ENCODE peak calls at places on chromosomes 13 and 19, in ten cellular contexts. M is SK-N-SH; K is psoas muscle; U is adipocyte; B is breast epithelium; D is upper lobe of right lung; C is CD4-positive, alpha-beta memory T cell; E is OCI-LY7; Y is keratinocyte; X is fibroblast of lung. J is an unnamed sample. For H3K9me3 and H3K4me1, the result is how much of the 10 kb centered on the place peaks cover.

GRCh38 chr19:18776736-18777135 is 14.4 kb downstream of the COMP start:
- DNase-seq in M (no peak), K (no peak), U (no peak), B (no peak), D (no peak), C (no peak), E (no peak), Y (no peak), X (no peak), J (no peak)

GRCh38 chr13:95745752-95746151 is 68.8 kb downstream of the DNAJC3 start:
- DNase-seq in M (no peak), K (no peak), U (peak), B (no peak), D (no peak), C (no peak), E (no peak), Y (no peak), X (no peak), J (no peak)

GRCh38 chr19:47663435-47663910 is 49.7 kb upstream of the EHD2 start:
- DNase-seq in M (no peak), K (no peak), U (peak), B (no peak), D (no peak), C (no peak), E (no peak), Y (no peak), X (peak), J (no peak)

GRCh38 chr13:99617474-99618255 is 116.4 kb downstream of the TM9SF2 start:
- DNase-seq in M (peak), K (peak), U (peak), B (no peak), D (no peak), C (no peak), E (peak), Y (no peak), X (peak), J (no peak)

GRCh38 chr19:3982701-3983541 is 2.3 kb downstream of the EEF2 start:
- DNase-seq in M (peak), K (peak), U (peak), B (peak), D (no peak), C (peak), E (no peak), Y (peak), X (peak), J (no peak)

GRCh38 chr13:105341758-105342157 is 1193.7 kb downstream of the EFNB2 start:
- DNase-seq in M (peak), K (no peak), U (no peak), B (no peak), D (no peak), C (no peak), E (no peak), Y (no peak), X (no peak), J (no peak)

GRCh38 chr13:72953391-72953960 is 105.3 kb upstream of the KLF5 start:
- DNase-seq in M (no peak), K (no peak), U (no peak), B (peak), D (peak), C (no peak), E (no peak), Y (no peak), X (no peak), J (no peak)

GRCh38 chr13:99307247-99307646 is at the start of gene GPR183:
- DNase-seq in M (no peak), K (no peak), U (peak), B (no peak), D (no peak), C (peak), E (no peak), Y (no peak), X (no peak), J (no peak)

GRCh38 chr19:51259348-51260245 is 8.7 kb downstream of the SIGLECL1 start:
- DNase-seq in M (peak), K (no peak), U (peak), B (no peak), D (no peak), C (peak), E (peak), Y (no peak), X (peak), J (no peak)

GRCh38 chr19:36573948-36574726 is 1.0 kb upstream of the ZNF529 start:
- DNase-seq in M (no peak), K (no peak), U (peak), B (no peak), D (no peak), C (no peak), E (no peak), Y (no peak), X (peak), J (no peak)

GRCh38 chr13:32734511-32734910 is 148.3 kb downstream of the PDS5B start:
- DNase-seq in M (no peak), K (no peak), U (peak), B (no peak), D (no peak), C (no peak), E (no peak), Y (peak), X (peak), J (no peak)

GRCh38 chr13:34721631-34722144 is 220.4 kb upstream of the NBEA start:
- DNase-seq in M (no peak), K (no peak), U (no peak), B (no peak), D (no peak), C (no peak), E (no peak), Y (no peak), X (no peak), J (no peak)

GRCh38 chr13:23743269-23743668 is 145.9 kb downstream of the MIPEP start:
- DNase-seq in M (no peak), K (no peak), U (no peak), B (no peak), D (no peak), C (peak), E (no peak), Y (peak), X (no peak), J (peak)

GRCh38 chr13:20728579-20729300 is 25.2 kb downstream of the IL17D start:
- DNase-seq in M (no peak), K (no peak), U (no peak), B (no peak), D (no peak), C (no peak), E (no peak), Y (no peak), X (no peak), J (no peak)

GRCh38 chr19:49793561-49793840 is 19.6 kb downstream of the FUZ start:
- DNase-seq in M (no peak), K (no peak), U (no peak), B (no peak), D (no peak), C (no peak), E (no peak), Y (no peak), X (no peak), J (no peak)

GRCh38 chr13:94548382-94549240 is 47.3 kb downstream of the TGDS start:
- DNase-seq in M (peak), K (no peak), U (peak), B (peak), D (peak), C (peak), E (peak), Y (no peak), X (peak), J (no peak)

GRCh38 chr19:1364070-1364719 is 19.5 kb upstream of the NDUFS7 start:
- DNase-seq in M (no peak), K (no peak), U (no peak), B (no peak), D (no peak), C (peak), E (no peak), Y (no peak), X (no peak), J (no peak)

GRCh38 chr19:1360818-1361461 is 22.8 kb upstream of the NDUFS7 start:
- DNase-seq in M (peak), K (peak), U (peak), B (peak), D (peak), C (no peak), E (no peak), Y (no peak), X (peak), J (no peak)

GRCh38 chr19:1363599-1363998 is 20.1 kb upstream of the NDUFS7 start:
- DNase-seq in M (no peak), K (no peak), U (no peak), B (no peak), D (no peak), C (peak), E (no peak), Y (no peak), X (no peak), J (peak)

GRCh38 chr19:1361601-1362384 is 21.9 kb upstream of the NDUFS7 start:
- DNase-seq in M (no peak), K (no peak), U (peak), B (no peak), D (no peak), C (no peak), E (no peak), Y (no peak), X (peak), J (no peak)

GRCh38 chr19:1362385-1363257 is 21.1 kb upstream of the NDUFS7 start:
- DNase-seq in M (no peak), K (no peak), U (no peak), B (no peak), D (no peak), C (no peak), E (no peak), Y (no peak), X (no peak), J (no peak)
- H3K4me3 ChIP-seq in M (no peak), K (no peak), U (no peak), B (no peak), D (no peak), C (no peak), E (no peak), Y (no peak), X (no peak), J (no peak)

DNA sequence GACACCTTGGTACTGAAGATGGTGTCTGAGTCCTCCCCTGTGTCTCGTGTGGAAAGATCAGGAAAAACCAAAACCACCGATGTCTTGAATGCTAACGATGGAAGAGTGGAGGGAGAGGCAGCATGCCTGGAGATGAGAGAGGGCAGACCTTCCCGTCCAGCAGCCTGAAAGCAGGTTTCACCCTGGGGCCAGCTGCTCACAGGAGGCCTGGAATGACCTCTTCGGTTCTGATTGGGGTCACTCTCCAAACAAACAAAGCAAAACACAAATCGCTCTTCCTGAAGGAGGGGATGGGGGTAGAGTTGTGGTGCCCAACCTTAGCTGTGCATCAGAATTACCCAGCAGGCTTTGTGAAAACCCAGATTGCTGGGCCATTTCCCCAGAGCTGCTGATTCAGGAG is 142.3 kb upstream of the SOX1 start:
- DNase-seq in M (no peak), K (no peak), U (no peak), B (no peak), D (no peak), C (no peak), E (no peak), Y (no peak), X (no peak), J (no peak)
- H3K9me3 ChIP-seq in M (under half), K (under half), U (under half), B (under half), D (under half), C (under half), E (under half), Y (under half), X (under half), J (under half)

GRCh38 chr19:16587031-16588023 is 15.1 kb upstream of the SLC35E1 start:
- DNase-seq in M (no peak), K (no peak), U (peak), B (no peak), D (no peak), C (peak), E (peak), Y (peak), X (peak), J (peak)

GRCh38 chr19:16589917-16590316 is 17.7 kb upstream of the SLC35E1 start:
- DNase-seq in M (peak), K (no peak), U (no peak), B (no peak), D (no peak), C (no peak), E (peak), Y (no peak), X (no peak), J (no peak)

GRCh38 chr19:16590876-16591802 is 18.9 kb upstream of the SLC35E1 start:
- DNase-seq in M (no peak), K (no peak), U (no peak), B (no peak), D (no peak), C (no peak), E (peak), Y (no peak), X (no peak), J (no peak)

GRCh38 chr19:16588089-16588823 is 16.0 kb upstream of the SLC35E1 start:
- DNase-seq in M (peak), K (no peak), U (no peak), B (no peak), D (no peak), C (peak), E (peak), Y (no peak), X (peak), J (peak)

DNA sequence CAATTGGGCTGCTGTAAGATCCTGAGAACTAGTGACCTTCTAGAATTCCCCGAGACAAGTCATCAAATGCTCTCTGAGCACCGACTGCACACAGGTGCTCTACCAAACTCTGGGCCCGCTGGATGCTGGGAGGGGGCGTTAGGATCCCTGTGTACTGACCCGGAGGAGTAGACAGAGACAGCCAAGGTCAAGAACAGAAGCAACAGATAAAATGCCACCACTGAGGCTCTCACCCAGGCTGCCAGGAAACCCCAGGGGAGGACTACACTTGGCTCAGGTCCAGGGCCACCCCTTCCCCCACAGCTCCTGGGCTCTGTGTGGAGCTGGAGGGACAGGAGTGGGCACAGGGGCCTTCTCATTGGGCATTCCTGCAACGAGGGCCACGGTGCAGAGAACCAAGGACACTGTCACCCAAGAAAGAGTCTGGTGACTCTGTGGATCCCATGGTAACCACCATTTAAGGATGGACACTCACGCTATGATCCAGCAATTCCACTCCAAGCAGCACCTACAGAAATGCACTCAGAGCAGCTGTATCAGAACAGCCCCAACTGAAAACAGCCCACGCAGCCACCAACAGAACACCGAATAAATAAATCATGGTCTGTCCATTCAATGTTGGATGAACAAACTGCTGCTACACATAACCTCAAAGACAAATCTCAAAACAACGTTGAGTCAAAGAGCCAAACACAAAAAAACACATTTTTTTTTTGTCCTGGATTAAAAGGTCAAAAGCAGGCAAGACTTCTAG is 16.8 kb upstream of the SLC35E1 start:
- DNase-seq in M (no peak), K (no peak), U (no peak), B (no peak), D (no peak), C (no peak), E (no peak), Y (no peak), X (no peak), J (no peak)
- H3K4me1 ChIP-seq in M (under half), K (half or more), U (half or more), B (under half), D (half or more), C (half or more), E (half or more), Y (half or more), X (under half), J (half or more)

GRCh38 chr13:57629391-57629804 is 2.1 kb upstream of the PCDH17 start:
- DNase-seq in M (peak), K (no peak), U (peak), B (no peak), D (peak), C (no peak), E (no peak), Y (no peak), X (peak), J (no peak)
- H3K4me3 ChIP-seq in M (peak), K (peak), U (peak), B (peak), D (peak), C (no peak), E (no peak), Y (no peak), X (peak), J (no peak)

GRCh38 chr19:57689750-57690149 is 8.0 kb downstream of the ZNF551 start:
- DNase-seq in M (no peak), K (no peak), U (no peak), B (peak), D (no peak), C (no peak), E (no peak), Y (peak), X (no peak), J (no peak)
- H3K9me3 ChIP-seq in M (under half), K (half or more), U (half or more), B (half or more), D (half or more), C (half or more), E (under half), Y (under half), X (under half), J (half or more)